ENCODE peak calls at places on chromosomes 6 and 20, in five cellular contexts. A, X, P, R and U are unnamed samples.

GRCh38 chr6:106083618-106084017 is 2.5 kb upstream of the PRDM1 start:
- DNase-seq in A (no peak), X (no peak), P (no peak), R (no peak), U (no peak)

GRCh38 chr6:5201271-5201670 is 59.5 kb downstream of the LYRM4 start:
- DNase-seq in A (no peak), X (no peak), P (no peak), R (no peak), U (no peak)

GRCh38 chr6:30541515-30542403 is 14.5 kb downstream of the GNL1 start:
- DNase-seq in A (peak), X (peak), P (peak), R (no peak), U (peak)

GRCh38 chr20:18011482-18011881 is 42.7 kb downstream of the MGME1 start:
- DNase-seq in A (no peak), X (no peak), P (no peak), R (no peak), U (no peak)

GRCh38 chr20:63058696-63059335 is 52.1 kb upstream of the BHLHE23 start:
- DNase-seq in A (no peak), X (no peak), P (no peak), R (no peak), U (no peak)

GRCh38 chr6:139109558-139109957 is 25.3 kb upstream of the HECA start:
- DNase-seq in A (no peak), X (no peak), P (no peak), R (no peak), U (no peak)

GRCh38 chr20:52832151-52832550 is 140.0 kb upstream of the TSHZ2 start:
- DNase-seq in A (no peak), X (no peak), P (no peak), R (no peak), U (no peak)

GRCh38 chr6:38640216-38640909 is 634 bp upstream of the BTBD9 start:
- DNase-seq in A (no peak), X (no peak), P (no peak), R (no peak), U (no peak)

GRCh38 chr6:119894801-119895200 is 545.2 kb upstream of the MAN1A1 start:
- DNase-seq in A (no peak), X (no peak), P (no peak), R (no peak), U (no peak)

GRCh38 chr6:167485186-167485978 is 160.5 kb downstream of the TTLL2 start:
- DNase-seq in A (no peak), X (no peak), P (peak), R (no peak), U (no peak)

GRCh38 chr20:63685269-63686026 is 11.0 kb upstream of the TNFRSF6B start:
- DNase-seq in A (no peak), X (no peak), P (no peak), R (no peak), U (no peak)

GRCh38 chr20:50534567-50534966 is 24.4 kb downstream of the PTPN1 start:
- DNase-seq in A (no peak), X (no peak), P (no peak), R (no peak), U (no peak)

GRCh38 chr20:54086444-54087134 is 16.2 kb upstream of the BCAS1 start:
- DNase-seq in A (no peak), X (no peak), P (no peak), R (no peak), U (no peak)